ENCODE peak calls at places on chromosomes 13 and 19, in five cellular contexts. Y, A, Q, K and X are unnamed samples.

GRCh38 chr13:28384789-28385188 is 110.1 kb downstream of the FLT1 start:
- DNase-seq in Q (no peak), K (no peak), A (no peak), Y (no peak), X (no peak)

GRCh38 chr19:54473071-54473941 is at the start of gene CDC42EP5:
- DNase-seq in Y (no peak), A (peak), Q (no peak), K (no peak), X (no peak)

GRCh38 chr13:94309997-94310842 is 169.3 kb downstream of the DCT start:
- DNase-seq in Q (no peak), Y (no peak), A (peak), K (peak), X (no peak)

GRCh38 chr13:110245421-110245899 is 61.5 kb downstream of the COL4A1 start:
- DNase-seq in Q (no peak), A (no peak), K (no peak), Y (no peak), X (no peak)

GRCh38 chr19:5943623-5944022 is 29.6 kb downstream of the CAPS start:
- DNase-seq in Y (no peak), K (no peak), Q (no peak), A (no peak), X (no peak)

GRCh38 chr19:58353717-58354477 is 605 bp upstream of the A1BG start:
- DNase-seq in Y (no peak), K (no peak), A (no peak), Q (no peak), X (no peak)

GRCh38 chr13:59680429-59681024 is 483.2 kb downstream of the DIAPH3 start:
- DNase-seq in Y (peak), K (peak), Q (peak), A (peak), X (no peak)

GRCh38 chr19:49255674-49256073 is 69.3 kb downstream of the SLC6A16 start:
- DNase-seq in A (no peak), Q (no peak), K (no peak), Y (no peak), X (no peak)

GRCh38 chr13:43751624-43752023 is 35.1 kb downstream of the ENOX1 start:
- DNase-seq in Q (no peak), A (no peak), K (no peak), Y (no peak), X (no peak)